ENCODE peak calls at places on chromosomes 7 and 10, in six cellular contexts. One of them, this sample, is unnamed.

GRCh38 chr7:64555046-64555445 is 7.8 kb downstream of the ZNF680 start:
- DNase-seq in GM12891: no peak
- DNase-seq in H1: no peak
- DNase-seq in K562: no peak
- DNase-seq in GM12878: no peak
- DNase-seq in HepG2: no peak
- DNase-seq in this sample: no peak

GRCh38 chr7:101138149-101138870 is 11.4 kb downstream of the SERPINE1 start:
- DNase-seq in GM12891: peak
- DNase-seq in H1: no peak
- DNase-seq in K562: peak
- DNase-seq in GM12878: peak
- DNase-seq in HepG2: peak
- DNase-seq in this sample: peak

GRCh38 chr7:216360-217300 is 24.3 kb downstream of the FAM20C start:
- DNase-seq in GM12891: no peak
- DNase-seq in H1: no peak
- DNase-seq in K562: no peak
- DNase-seq in GM12878: no peak
- DNase-seq in HepG2: no peak
- DNase-seq in this sample: no peak

GRCh38 chr10:43249962-43250624 is 16.8 kb downstream of the RASGEF1A start:
- DNase-seq in GM12891: no peak
- DNase-seq in H1: no peak
- DNase-seq in K562: no peak
- DNase-seq in GM12878: no peak
- DNase-seq in HepG2: no peak
- DNase-seq in this sample: no peak

GRCh38 chr10:63713191-63714144 is 192.3 kb downstream of the REEP3 start:
- DNase-seq in GM12891: no peak
- DNase-seq in H1: peak
- DNase-seq in K562: no peak
- DNase-seq in GM12878: no peak
- DNase-seq in HepG2: peak
- DNase-seq in this sample: no peak

GRCh38 chr7:227940-228339 is 35.6 kb downstream of the FAM20C start:
- DNase-seq in GM12891: no peak
- DNase-seq in H1: no peak
- DNase-seq in K562: no peak
- DNase-seq in GM12878: no peak
- DNase-seq in HepG2: no peak
- DNase-seq in this sample: no peak

GRCh38 chr10:30562787-30563186 is 66.8 kb downstream of the LYZL2 start:
- DNase-seq in GM12891: no peak
- DNase-seq in H1: no peak
- DNase-seq in K562: no peak
- DNase-seq in GM12878: no peak
- DNase-seq in HepG2: no peak
- DNase-seq in this sample: no peak

GRCh38 chr10:51230828-51231227 is 156.5 kb downstream of the PRKG1 start:
- DNase-seq in GM12891: no peak
- DNase-seq in H1: no peak
- DNase-seq in K562: no peak
- DNase-seq in GM12878: no peak
- DNase-seq in HepG2: no peak
- DNase-seq in this sample: no peak

GRCh38 chr7:124764071-124764846 is 1.3 kb downstream of the GPR37 start:
- DNase-seq in GM12891: no peak
- DNase-seq in H1: no peak
- DNase-seq in K562: no peak
- DNase-seq in GM12878: no peak
- DNase-seq in HepG2: no peak
- DNase-seq in this sample: no peak

GRCh38 chr10:20248309-20248708 is 432.1 kb downstream of the PLXDC2 start:
- DNase-seq in GM12891: no peak
- DNase-seq in H1: no peak
- DNase-seq in K562: no peak
- DNase-seq in GM12878: no peak
- DNase-seq in HepG2: no peak
- DNase-seq in this sample: no peak

GRCh38 chr7:103388469-103389140 is 41.2 kb downstream of the PSMC2 start:
- DNase-seq in GM12891: no peak
- DNase-seq in H1: no peak
- DNase-seq in K562: no peak
- DNase-seq in GM12878: no peak
- DNase-seq in HepG2: peak
- DNase-seq in this sample: no peak

GRCh38 chr7:116218051-116218645 is 7.8 kb downstream of the TES start:
- DNase-seq in GM12891: no peak
- DNase-seq in H1: no peak
- DNase-seq in K562: peak
- DNase-seq in GM12878: no peak
- DNase-seq in HepG2: no peak
- DNase-seq in this sample: no peak

GRCh38 chr10:88546462-88546861 is 36.7 kb downstream of the RNLS start:
- DNase-seq in GM12891: no peak
- DNase-seq in H1: no peak
- DNase-seq in K562: no peak
- DNase-seq in GM12878: no peak
- DNase-seq in HepG2: no peak
- DNase-seq in this sample: no peak

GRCh38 chr7:50552139-50552538 is 13.1 kb downstream of the DDC start:
- DNase-seq in GM12891: no peak
- DNase-seq in H1: no peak
- DNase-seq in K562: no peak
- DNase-seq in GM12878: no peak
- DNase-seq in HepG2: peak
- DNase-seq in this sample: no peak

GRCh38 chr10:32004161-32004591 is 52.0 kb downstream of the KIF5B start:
- DNase-seq in GM12891: no peak
- DNase-seq in H1: no peak
- DNase-seq in K562: no peak
- DNase-seq in GM12878: no peak
- DNase-seq in HepG2: peak
- DNase-seq in this sample: no peak

GRCh38 chr10:35875281-35875680 is 233.2 kb upstream of the FZD8 start:
- DNase-seq in GM12891: no peak
- DNase-seq in H1: no peak
- DNase-seq in K562: no peak
- DNase-seq in GM12878: no peak
- DNase-seq in HepG2: no peak
- DNase-seq in this sample: no peak

GRCh38 chr7:37964196-37964595 is 43.8 kb downstream of the EPDR1 start:
- DNase-seq in GM12891: no peak
- DNase-seq in H1: no peak
- DNase-seq in K562: no peak
- DNase-seq in GM12878: no peak
- DNase-seq in HepG2: no peak
- DNase-seq in this sample: no peak

GRCh38 chr7:105837765-105838241 is 38.6 kb downstream of the ATXN7L1 start:
- DNase-seq in GM12891: no peak
- DNase-seq in H1: peak
- DNase-seq in K562: no peak
- DNase-seq in GM12878: no peak
- DNase-seq in HepG2: no peak
- DNase-seq in this sample: no peak

GRCh38 chr10:60424971-60425370 is 35.3 kb upstream of the ANK3 start:
- DNase-seq in GM12891: no peak
- DNase-seq in H1: no peak
- DNase-seq in K562: no peak
- DNase-seq in GM12878: no peak
- DNase-seq in HepG2: no peak
- DNase-seq in this sample: no peak

GRCh38 chr10:92755725-92756124 is 66.0 kb downstream of the HHEX start:
- DNase-seq in GM12891: no peak
- DNase-seq in H1: no peak
- DNase-seq in K562: no peak
- DNase-seq in GM12878: no peak
- DNase-seq in HepG2: no peak
- DNase-seq in this sample: no peak

GRCh38 chr10:92757066-92757716 is 67.4 kb downstream of the HHEX start:
- DNase-seq in GM12891: peak
- DNase-seq in H1: peak
- DNase-seq in K562: peak
- DNase-seq in GM12878: peak
- DNase-seq in HepG2: peak
- DNase-seq in this sample: peak

GRCh38 chr10:92757720-92758119 is 68.0 kb downstream of the HHEX start:
- DNase-seq in GM12891: no peak
- DNase-seq in H1: no peak
- DNase-seq in K562: no peak
- DNase-seq in GM12878: no peak
- DNase-seq in HepG2: no peak
- DNase-seq in this sample: no peak

GRCh38 chr10:92758594-92758993 is 68.8 kb downstream of the HHEX start:
- DNase-seq in GM12891: no peak
- DNase-seq in H1: no peak
- DNase-seq in K562: no peak
- DNase-seq in GM12878: no peak
- DNase-seq in HepG2: peak
- DNase-seq in this sample: no peak

GRCh38 chr10:92756233-92757065 is 66.7 kb downstream of the HHEX start:
- DNase-seq in GM12891: peak
- DNase-seq in H1: no peak
- DNase-seq in K562: peak
- DNase-seq in GM12878: peak
- DNase-seq in HepG2: peak
- DNase-seq in this sample: peak
- TF ChIP-seq POLR2AphosphoS5 in GM12891: no peak
- TF ChIP-seq POLR2AphosphoS5 in H1: no peak
- TF ChIP-seq POLR2AphosphoS5 in K562: peak
- TF ChIP-seq POLR2AphosphoS5 in GM12878: no peak
- TF ChIP-seq POLR2AphosphoS5 in HepG2: no peak
- TF ChIP-seq POLR2AphosphoS5 in this sample: peak

DNA sequence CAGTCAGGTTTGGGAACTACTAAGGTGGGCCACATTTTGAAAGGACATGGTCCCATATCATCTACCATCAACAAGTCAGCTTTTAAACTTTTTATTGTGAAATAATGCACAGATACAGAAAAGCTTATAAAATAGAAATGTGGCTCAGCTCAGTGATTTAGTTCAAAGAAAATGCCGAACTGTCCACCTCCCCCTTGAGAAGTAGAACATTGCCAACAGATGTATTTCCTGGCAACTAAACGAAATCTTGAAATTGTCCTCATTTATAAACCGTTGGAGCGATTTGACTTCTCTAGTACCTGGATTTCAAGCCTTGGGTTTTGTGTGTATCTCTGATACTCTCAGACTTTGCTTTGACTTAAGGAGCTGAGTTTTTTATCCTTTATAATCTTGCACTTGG is 32.7 kb upstream of the SMNDC1 start:
- DNase-seq in GM12891: no peak
- DNase-seq in H1: no peak
- DNase-seq in K562: no peak
- DNase-seq in GM12878: no peak
- DNase-seq in HepG2: no peak
- DNase-seq in this sample: no peak
- TF ChIP-seq TAF1 in GM12891: no peak
- TF ChIP-seq TAF1 in H1: no peak
- TF ChIP-seq TAF1 in K562: no peak
- TF ChIP-seq TAF1 in GM12878: no peak
- TF ChIP-seq TAF1 in HepG2: no peak
- TF ChIP-seq TAF1 in this sample: no peak

GRCh38 chr7:15626041-15626440 is 60.4 kb downstream of the MEOX2 start:
- DNase-seq in GM12891: no peak
- DNase-seq in H1: no peak
- DNase-seq in K562: no peak
- DNase-seq in GM12878: no peak
- DNase-seq in HepG2: no peak
- DNase-seq in this sample: no peak
- TF ChIP-seq POLR2A in GM12891: no peak
- TF ChIP-seq POLR2A in H1: no peak
- TF ChIP-seq POLR2A in K562: no peak
- TF ChIP-seq POLR2A in GM12878: no peak
- TF ChIP-seq POLR2A in HepG2: no peak
- TF ChIP-seq POLR2A in this sample: no peak

DNA sequence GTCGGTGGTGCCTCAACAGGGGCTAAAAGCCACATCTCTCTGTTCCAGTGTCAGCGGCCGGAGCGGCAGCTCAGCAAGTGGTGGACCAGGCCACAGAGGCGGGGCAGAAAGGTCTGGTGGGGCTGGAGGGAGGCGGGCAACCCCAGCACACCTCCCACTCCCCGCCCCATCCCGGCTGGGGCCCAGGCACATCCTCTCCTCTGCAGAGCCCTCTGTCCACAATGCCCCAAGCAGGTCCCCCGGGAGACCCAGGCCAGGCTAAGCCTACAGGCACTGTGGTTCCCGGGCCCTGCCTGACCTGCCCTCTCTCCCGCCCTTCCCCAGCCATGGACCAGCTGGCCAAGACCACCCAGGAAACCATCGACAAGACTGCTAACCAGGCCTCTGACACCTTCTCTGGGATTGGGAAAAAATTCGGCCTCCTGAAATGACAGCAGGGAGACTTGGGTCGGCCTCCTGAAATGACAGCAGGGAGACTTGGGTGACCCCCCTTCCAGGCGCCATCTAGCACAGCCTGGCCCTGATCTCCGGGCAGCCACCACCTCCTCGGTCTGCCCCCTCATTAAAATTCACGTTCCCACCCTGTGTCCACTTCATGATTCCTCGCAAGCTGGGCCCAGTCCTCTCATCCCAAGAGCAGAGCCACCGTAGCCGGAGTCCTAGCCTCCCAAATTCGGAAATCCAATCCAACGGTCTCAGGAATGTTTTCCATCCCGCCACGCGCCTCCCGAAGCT is 2.0 kb downstream of the ADIRF start:
- DNase-seq in GM12891: no peak
- DNase-seq in H1: no peak
- DNase-seq in K562: no peak
- DNase-seq in GM12878: no peak
- DNase-seq in HepG2: no peak
- DNase-seq in this sample: no peak
- TF ChIP-seq POLR2AphosphoS5 in GM12891: no peak
- TF ChIP-seq POLR2AphosphoS5 in H1: no peak
- TF ChIP-seq POLR2AphosphoS5 in K562: no peak
- TF ChIP-seq POLR2AphosphoS5 in GM12878: no peak
- TF ChIP-seq POLR2AphosphoS5 in HepG2: no peak
- TF ChIP-seq POLR2AphosphoS5 in this sample: no peak

GRCh38 chr10:91409069-91409868 is 875 bp upstream of the HECTD2 start:
- DNase-seq in GM12891: peak
- DNase-seq in H1: no peak
- DNase-seq in K562: peak
- DNase-seq in GM12878: no peak
- DNase-seq in HepG2: peak
- DNase-seq in this sample: peak
- TF ChIP-seq TAF1 in GM12891: peak
- TF ChIP-seq TAF1 in H1: no peak
- TF ChIP-seq TAF1 in K562: peak
- TF ChIP-seq TAF1 in GM12878: no peak
- TF ChIP-seq TAF1 in HepG2: peak
- TF ChIP-seq TAF1 in this sample: no peak

This sample was measured in GM12892.